ENCODE peak calls at places on chromosomes 13 and 19, in nine cellular contexts. One of them, this sample, is unnamed.

GRCh38 chr19:4914736-4915501 is 5.6 kb downstream of the UHRF1 start:
- DNase-seq in substantia nigra: no peak
- DNase-seq in GM03348: peak
- DNase-seq in DMS153: no peak
- DNase-seq in cardiac muscle cell: no peak
- DNase-seq in NCI-H1092: no peak
- DNase-seq in stimulated activated CD8-positive, alpha-beta memory T cell treated with anti-CD3 and anti-CD28 coated beads, Interleukin-15, amount 100 ng/mL, for 4 hours: no peak
- DNase-seq in epithelial cell of proximal tubule: no peak
- DNase-seq in Calu3: peak
- DNase-seq in this sample: peak

GRCh38 chr19:661427-662196 is 1.4 kb downstream of the RNF126 start:
- DNase-seq in DMS153: no peak
- DNase-seq in substantia nigra: no peak
- DNase-seq in epithelial cell of proximal tubule: no peak
- DNase-seq in cardiac muscle cell: peak
- DNase-seq in stimulated activated CD8-positive, alpha-beta memory T cell treated with anti-CD3 and anti-CD28 coated beads, Interleukin-15, amount 100 ng/mL, for 4 hours: peak
- DNase-seq in NCI-H1092: no peak
- DNase-seq in Calu3: no peak
- DNase-seq in GM03348: peak
- DNase-seq in this sample: no peak

GRCh38 chr19:12611361-12611699 is 610 bp downstream of the ZNF791 start:
- DNase-seq in GM03348: peak
- DNase-seq in epithelial cell of proximal tubule: no peak
- DNase-seq in cardiac muscle cell: peak
- DNase-seq in NCI-H1092: peak
- DNase-seq in DMS153: peak
- DNase-seq in stimulated activated CD8-positive, alpha-beta memory T cell treated with anti-CD3 and anti-CD28 coated beads, Interleukin-15, amount 100 ng/mL, for 4 hours: no peak
- DNase-seq in substantia nigra: no peak
- DNase-seq in Calu3: peak
- DNase-seq in this sample: peak

GRCh38 chr19:38388310-38389100 is at the start of gene SPRED3:
- DNase-seq in substantia nigra: peak
- DNase-seq in stimulated activated CD8-positive, alpha-beta memory T cell treated with anti-CD3 and anti-CD28 coated beads, Interleukin-15, amount 100 ng/mL, for 4 hours: no peak
- DNase-seq in DMS153: peak
- DNase-seq in cardiac muscle cell: peak
- DNase-seq in GM03348: peak
- DNase-seq in epithelial cell of proximal tubule: no peak
- DNase-seq in Calu3: no peak
- DNase-seq in NCI-H1092: no peak
- DNase-seq in this sample: no peak

GRCh38 chr13:51000576-51001260 is 91.1 kb downstream of the RNASEH2B start:
- DNase-seq in NCI-H1092: peak
- DNase-seq in stimulated activated CD8-positive, alpha-beta memory T cell treated with anti-CD3 and anti-CD28 coated beads, Interleukin-15, amount 100 ng/mL, for 4 hours: no peak
- DNase-seq in GM03348: peak
- DNase-seq in Calu3: no peak
- DNase-seq in epithelial cell of proximal tubule: no peak
- DNase-seq in cardiac muscle cell: no peak
- DNase-seq in DMS153: peak
- DNase-seq in substantia nigra: no peak
- DNase-seq in this sample: no peak

GRCh38 chr13:110869805-110870706 is 44.8 kb downstream of the ANKRD10 start:
- DNase-seq in DMS153: peak
- DNase-seq in cardiac muscle cell: peak
- DNase-seq in Calu3: peak
- DNase-seq in stimulated activated CD8-positive, alpha-beta memory T cell treated with anti-CD3 and anti-CD28 coated beads, Interleukin-15, amount 100 ng/mL, for 4 hours: no peak
- DNase-seq in substantia nigra: peak
- DNase-seq in epithelial cell of proximal tubule: peak
- DNase-seq in GM03348: peak
- DNase-seq in NCI-H1092: no peak
- DNase-seq in this sample: peak

GRCh38 chr13:73603646-73604045 is 530.6 kb downstream of the KLF12 start:
- DNase-seq in NCI-H1092: no peak
- DNase-seq in DMS153: peak
- DNase-seq in substantia nigra: no peak
- DNase-seq in cardiac muscle cell: no peak
- DNase-seq in epithelial cell of proximal tubule: no peak
- DNase-seq in stimulated activated CD8-positive, alpha-beta memory T cell treated with anti-CD3 and anti-CD28 coated beads, Interleukin-15, amount 100 ng/mL, for 4 hours: no peak
- DNase-seq in GM03348: no peak
- DNase-seq in Calu3: no peak
- DNase-seq in this sample: no peak

GRCh38 chr19:17847538-17848366 is at the start of gene JAK3:
- DNase-seq in substantia nigra: peak
- DNase-seq in GM03348: peak
- DNase-seq in Calu3: no peak
- DNase-seq in cardiac muscle cell: peak
- DNase-seq in DMS153: peak
- DNase-seq in epithelial cell of proximal tubule: no peak
- DNase-seq in NCI-H1092: peak
- DNase-seq in stimulated activated CD8-positive, alpha-beta memory T cell treated with anti-CD3 and anti-CD28 coated beads, Interleukin-15, amount 100 ng/mL, for 4 hours: peak
- DNase-seq in this sample: no peak

GRCh38 chr19:13693933-13694332 is 70.4 kb upstream of the MRI1 start:
- DNase-seq in DMS153: peak
- DNase-seq in epithelial cell of proximal tubule: no peak
- DNase-seq in substantia nigra: no peak
- DNase-seq in stimulated activated CD8-positive, alpha-beta memory T cell treated with anti-CD3 and anti-CD28 coated beads, Interleukin-15, amount 100 ng/mL, for 4 hours: no peak
- DNase-seq in GM03348: no peak
- DNase-seq in NCI-H1092: peak
- DNase-seq in Calu3: no peak
- DNase-seq in cardiac muscle cell: no peak
- DNase-seq in this sample: no peak

GRCh38 chr13:40190656-40191100 is 475.8 kb downstream of the FOXO1 start:
- DNase-seq in Calu3: peak
- DNase-seq in epithelial cell of proximal tubule: peak
- DNase-seq in substantia nigra: peak
- DNase-seq in DMS153: no peak
- DNase-seq in stimulated activated CD8-positive, alpha-beta memory T cell treated with anti-CD3 and anti-CD28 coated beads, Interleukin-15, amount 100 ng/mL, for 4 hours: no peak
- DNase-seq in GM03348: peak
- DNase-seq in cardiac muscle cell: peak
- DNase-seq in NCI-H1092: no peak
- DNase-seq in this sample: peak

GRCh38 chr19:49977111-49977510 is 16.1 kb upstream of the SIGLEC11 start:
- DNase-seq in cardiac muscle cell: no peak
- DNase-seq in DMS153: no peak
- DNase-seq in GM03348: no peak
- DNase-seq in Calu3: no peak
- DNase-seq in stimulated activated CD8-positive, alpha-beta memory T cell treated with anti-CD3 and anti-CD28 coated beads, Interleukin-15, amount 100 ng/mL, for 4 hours: no peak
- DNase-seq in substantia nigra: no peak
- DNase-seq in NCI-H1092: no peak
- DNase-seq in epithelial cell of proximal tubule: no peak
- DNase-seq in this sample: no peak

GRCh38 chr19:3397266-3398022 is 31.1 kb downstream of the NFIC start:
- DNase-seq in DMS153: no peak
- DNase-seq in GM03348: peak
- DNase-seq in NCI-H1092: no peak
- DNase-seq in Calu3: peak
- DNase-seq in epithelial cell of proximal tubule: no peak
- DNase-seq in cardiac muscle cell: no peak
- DNase-seq in stimulated activated CD8-positive, alpha-beta memory T cell treated with anti-CD3 and anti-CD28 coated beads, Interleukin-15, amount 100 ng/mL, for 4 hours: no peak
- DNase-seq in substantia nigra: peak
- DNase-seq in this sample: no peak

GRCh38 chr19:4432918-4433506 is 24.6 kb downstream of the UBXN6 start:
- DNase-seq in cardiac muscle cell: no peak
- DNase-seq in epithelial cell of proximal tubule: no peak
- DNase-seq in NCI-H1092: no peak
- DNase-seq in substantia nigra: no peak
- DNase-seq in GM03348: no peak
- DNase-seq in Calu3: no peak
- DNase-seq in DMS153: no peak
- DNase-seq in stimulated activated CD8-positive, alpha-beta memory T cell treated with anti-CD3 and anti-CD28 coated beads, Interleukin-15, amount 100 ng/mL, for 4 hours: no peak
- DNase-seq in this sample: no peak

GRCh38 chr19:51550848-51551672 is 19.6 kb upstream of the SIGLEC6 start:
- DNase-seq in Calu3: no peak
- DNase-seq in DMS153: no peak
- DNase-seq in stimulated activated CD8-positive, alpha-beta memory T cell treated with anti-CD3 and anti-CD28 coated beads, Interleukin-15, amount 100 ng/mL, for 4 hours: no peak
- DNase-seq in substantia nigra: no peak
- DNase-seq in epithelial cell of proximal tubule: no peak
- DNase-seq in NCI-H1092: no peak
- DNase-seq in cardiac muscle cell: no peak
- DNase-seq in GM03348: no peak
- DNase-seq in this sample: no peak

GRCh38 chr13:98054301-98054700 is 88.6 kb upstream of the FARP1 start:
- DNase-seq in stimulated activated CD8-positive, alpha-beta memory T cell treated with anti-CD3 and anti-CD28 coated beads, Interleukin-15, amount 100 ng/mL, for 4 hours: no peak
- DNase-seq in NCI-H1092: no peak
- DNase-seq in substantia nigra: no peak
- DNase-seq in Calu3: no peak
- DNase-seq in GM03348: no peak
- DNase-seq in DMS153: no peak
- DNase-seq in epithelial cell of proximal tubule: no peak
- DNase-seq in cardiac muscle cell: no peak
- DNase-seq in this sample: no peak

GRCh38 chr13:31807090-31807541 is 67.8 kb downstream of the RXFP2 start:
- DNase-seq in substantia nigra: no peak
- DNase-seq in DMS153: no peak
- DNase-seq in Calu3: no peak
- DNase-seq in GM03348: peak
- DNase-seq in stimulated activated CD8-positive, alpha-beta memory T cell treated with anti-CD3 and anti-CD28 coated beads, Interleukin-15, amount 100 ng/mL, for 4 hours: no peak
- DNase-seq in cardiac muscle cell: no peak
- DNase-seq in epithelial cell of proximal tubule: no peak
- DNase-seq in NCI-H1092: no peak
- DNase-seq in this sample: no peak

GRCh38 chr19:54096642-54097106 is 3.9 kb downstream of the OSCAR start:
- DNase-seq in cardiac muscle cell: no peak
- DNase-seq in DMS153: peak
- DNase-seq in epithelial cell of proximal tubule: no peak
- DNase-seq in Calu3: peak
- DNase-seq in substantia nigra: no peak
- DNase-seq in NCI-H1092: no peak
- DNase-seq in GM03348: peak
- DNase-seq in stimulated activated CD8-positive, alpha-beta memory T cell treated with anti-CD3 and anti-CD28 coated beads, Interleukin-15, amount 100 ng/mL, for 4 hours: no peak
- DNase-seq in this sample: no peak

GRCh38 chr19:3039641-3040077 is 10.6 kb upstream of the TLE2 start:
- DNase-seq in stimulated activated CD8-positive, alpha-beta memory T cell treated with anti-CD3 and anti-CD28 coated beads, Interleukin-15, amount 100 ng/mL, for 4 hours: no peak
- DNase-seq in Calu3: no peak
- DNase-seq in substantia nigra: no peak
- DNase-seq in NCI-H1092: no peak
- DNase-seq in cardiac muscle cell: no peak
- DNase-seq in DMS153: no peak
- DNase-seq in GM03348: no peak
- DNase-seq in epithelial cell of proximal tubule: no peak
- DNase-seq in this sample: no peak

GRCh38 chr19:21321134-21321533 is 8.1 kb downstream of the ZNF708 start:
- DNase-seq in epithelial cell of proximal tubule: no peak
- DNase-seq in stimulated activated CD8-positive, alpha-beta memory T cell treated with anti-CD3 and anti-CD28 coated beads, Interleukin-15, amount 100 ng/mL, for 4 hours: no peak
- DNase-seq in Calu3: no peak
- DNase-seq in NCI-H1092: no peak
- DNase-seq in cardiac muscle cell: no peak
- DNase-seq in substantia nigra: no peak
- DNase-seq in DMS153: no peak
- DNase-seq in GM03348: no peak
- DNase-seq in this sample: no peak

GRCh38 chr13:106533940-106534843 is 1.3 kb downstream of the EFNB2 start:
- DNase-seq in stimulated activated CD8-positive, alpha-beta memory T cell treated with anti-CD3 and anti-CD28 coated beads, Interleukin-15, amount 100 ng/mL, for 4 hours: no peak
- DNase-seq in substantia nigra: peak
- DNase-seq in NCI-H1092: no peak
- DNase-seq in cardiac muscle cell: peak
- DNase-seq in Calu3: peak
- DNase-seq in DMS153: peak
- DNase-seq in epithelial cell of proximal tubule: no peak
- DNase-seq in GM03348: peak
- DNase-seq in this sample: no peak

GRCh38 chr13:43830481-43830873 is 43.7 kb upstream of the ENOX1 start:
- DNase-seq in epithelial cell of proximal tubule: no peak
- DNase-seq in Calu3: no peak
- DNase-seq in NCI-H1092: no peak
- DNase-seq in stimulated activated CD8-positive, alpha-beta memory T cell treated with anti-CD3 and anti-CD28 coated beads, Interleukin-15, amount 100 ng/mL, for 4 hours: no peak
- DNase-seq in cardiac muscle cell: no peak
- DNase-seq in substantia nigra: no peak
- DNase-seq in GM03348: peak
- DNase-seq in DMS153: no peak
- DNase-seq in this sample: no peak

This sample was measured in esophagus squamous epithelium.